ENCODE peak calls at places on chromosomes 12 and 14, in eight cellular contexts. U is neural progenitor cell, M is endodermal cell, A is upper lobe of right lung, W is left ventricle myocardium inferior, J is tibial nerve, N is fibroblast of lung, Z is OCI-LY7. Y is an unnamed sample.

GRCh38 chr14:73239463-73240241 is 2.3 kb downstream of the PAPLN start:
- DNase-seq in U (peak; percentile 67), M (peak; percentile 81), A (no peak), W (peak; percentile 51), J (peak; percentile 72), N (peak; percentile 72), Z (no peak), Y (peak; percentile 40)

GRCh38 chr14:100838493-100839440 is 12.8 kb downstream of the MEG3 start:
- DNase-seq in U (peak; percentile 85), M (peak; percentile 79), A (no peak), W (no peak), J (no peak), N (peak; percentile 18), Z (no peak), Y (no peak)

GRCh38 chr14:105364100-105364708 is 34.1 kb upstream of the TEX22 start:
- DNase-seq in U (no peak), M (no peak), A (no peak), W (peak; percentile 38), J (no peak), N (peak; percentile 39), Z (no peak), Y (no peak)

GRCh38 chr12:132071001-132071810 is 72.9 kb downstream of the DDX51 start:
- DNase-seq in U (no peak), M (no peak), A (no peak), W (no peak), J (no peak), N (no peak), Z (peak; percentile 84), Y (no peak)

GRCh38 chr12:16062611-16063010 is 151.5 kb downstream of the DERA start:
- DNase-seq in U (no peak), M (no peak), A (no peak), W (no peak), J (no peak), N (no peak), Z (no peak), Y (no peak)

GRCh38 chr14:89909586-89909985 is 44.9 kb downstream of the EFCAB11 start:
- DNase-seq in U (no peak), M (no peak), A (no peak), W (no peak), J (no peak), N (no peak), Z (no peak), Y (no peak)

GRCh38 chr14:29144598-29144997 is 378.0 kb downstream of the FOXG1 start:
- DNase-seq in U (no peak), M (no peak), A (no peak), W (no peak), J (peak; percentile 18), N (peak; percentile 99), Z (no peak), Y (no peak)

GRCh38 chr14:37202265-37202664 is 4.5 kb downstream of the MIPOL1 start:
- DNase-seq in U (no peak), M (no peak), A (no peak), W (no peak), J (no peak), N (peak; percentile 8), Z (no peak), Y (no peak)

GRCh38 chr14:92946847-92947545 is 24.0 kb downstream of the CHGA start:
- DNase-seq in U (no peak), M (no peak), A (no peak), W (no peak), J (no peak), N (no peak), Z (no peak), Y (no peak)

GRCh38 chr12:63928305-63928704 is 83.8 kb downstream of the SRGAP1 start:
- DNase-seq in U (no peak), M (no peak), A (no peak), W (no peak), J (no peak), N (no peak), Z (no peak), Y (no peak)

GRCh38 chr14:91924871-91925726 is 22.4 kb downstream of the FBLN5 start:
- DNase-seq in U (no peak), M (no peak), A (no peak), W (no peak), J (no peak), N (peak; percentile 12), Z (no peak), Y (no peak)

GRCh38 chr14:74572829-74573360 is 39.1 kb downstream of the LTBP2 start:
- DNase-seq in U (no peak), M (no peak), A (no peak), W (no peak), J (no peak), N (peak; percentile 52), Z (no peak), Y (peak; percentile 31)

GRCh38 chr14:92531151-92531873 is 17.7 kb downstream of the RIN3 start:
- DNase-seq in U (no peak), M (no peak), A (peak; percentile 77), W (no peak), J (no peak), N (no peak), Z (no peak), Y (no peak)

GRCh38 chr14:69921052-69921451 is 41.8 kb downstream of the SMOC1 start:
- DNase-seq in U (no peak), M (no peak), A (no peak), W (no peak), J (no peak), N (peak; percentile 80), Z (no peak), Y (no peak)

GRCh38 chr14:98174031-98174430 is 1098.0 kb downstream of the BCL11B start:
- DNase-seq in U (no peak), M (no peak), A (no peak), W (no peak), J (no peak), N (no peak), Z (no peak), Y (no peak)

GRCh38 chr12:127284021-127284420 is 982.9 kb upstream of the TMEM132C start:
- DNase-seq in U (no peak), M (no peak), A (no peak), W (no peak), J (no peak), N (peak; percentile 2), Z (no peak), Y (no peak)

GRCh38 chr14:20346713-20347112 is 3.3 kb downstream of the PARP2 start:
- DNase-seq in U (no peak), M (no peak), A (no peak), W (no peak), J (no peak), N (no peak), Z (no peak), Y (no peak)

GRCh38 chr14:51738754-51739153 is 87.0 kb downstream of the FRMD6 start:
- DNase-seq in U (peak; percentile 42), M (peak; percentile 89), A (no peak), W (no peak), J (no peak), N (no peak), Z (no peak), Y (no peak)

GRCh38 chr12:79939728-79940306 is 4.9 kb upstream of the PPP1R12A start:
- DNase-seq in U (no peak), M (no peak), A (no peak), W (no peak), J (no peak), N (no peak), Z (no peak), Y (no peak)
- H3K4me3 ChIP-seq in U (no peak overlapping the region), M (no peak overlapping the region), A (no peak overlapping the region), W (no peak overlapping the region), J (no peak overlapping the region), N (no peak overlapping the region), Z (no peak overlapping the region), Y (no peak overlapping the region)

DNA sequence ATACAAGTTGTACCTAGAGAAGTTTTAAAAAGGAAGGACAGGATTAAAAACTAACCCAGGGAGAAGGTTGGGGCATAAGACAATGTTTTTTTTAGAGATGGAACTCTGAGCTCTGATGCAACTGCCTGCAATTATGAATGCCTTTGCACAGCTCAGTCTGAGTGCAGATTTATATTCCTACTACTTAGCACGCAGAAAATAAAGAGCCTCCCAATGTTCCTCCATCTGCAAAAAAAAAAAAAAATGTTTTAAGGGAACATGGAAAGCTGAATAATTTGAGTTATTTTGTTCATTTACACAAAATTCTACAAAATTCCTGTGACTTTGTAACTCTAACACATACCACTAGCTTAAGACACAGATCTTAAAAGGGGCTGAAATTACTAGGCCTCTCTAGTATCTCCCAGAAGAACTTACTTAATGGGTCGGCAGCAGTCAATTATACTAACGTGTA is 15.7 kb downstream of the CLIP1 start:
- DNase-seq in U (no peak), M (no peak), A (no peak), W (no peak), J (no peak), N (peak; percentile 92), Z (peak; percentile 24), Y (no peak)
- H3K27ac ChIP-seq in U (no peak overlapping the region), M (no peak overlapping the region), A (no peak overlapping the region), W (peak overlapping the region; percentile 24), J (no peak overlapping the region), N (peak overlapping the region; percentile 7), Z (no peak overlapping the region), Y (no peak overlapping the region)

DNA sequence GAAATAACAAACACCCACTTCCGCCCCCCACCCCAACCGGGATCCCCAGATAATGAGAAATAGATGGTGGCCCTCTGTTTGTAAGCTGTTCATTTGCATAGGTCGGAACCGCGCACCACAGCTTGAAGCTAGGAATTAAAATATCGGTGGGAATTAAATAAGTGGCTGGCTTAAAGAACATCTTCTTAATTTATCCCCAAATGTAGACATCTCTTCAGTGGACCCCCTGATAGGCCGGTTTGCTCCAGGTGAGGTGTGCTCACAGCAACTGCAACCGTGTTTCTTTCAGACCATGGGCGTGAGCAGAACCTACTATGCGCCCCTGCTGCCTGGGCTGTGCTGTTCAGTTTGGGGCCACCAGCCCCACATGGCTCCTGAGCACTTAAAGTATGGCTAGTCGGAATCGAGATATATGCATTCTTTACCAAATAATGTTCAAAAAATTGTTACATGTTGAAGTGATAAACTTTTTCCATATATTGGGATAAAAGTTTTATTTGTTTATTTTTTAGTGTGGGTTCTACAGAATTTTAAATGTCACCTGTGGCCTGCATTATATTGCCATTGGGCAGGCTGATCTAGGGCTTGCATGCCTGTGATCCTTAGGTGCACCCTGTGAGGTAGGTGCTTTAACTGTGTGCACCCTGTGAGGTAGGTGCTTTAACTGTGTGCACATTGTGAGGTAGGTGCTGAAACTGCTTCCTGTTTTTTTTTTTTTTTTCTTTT is 821 bp upstream of the DICER1 start:
- DNase-seq in U (no peak), M (no peak), A (no peak), W (no peak), J (no peak), N (no peak), Z (peak; percentile 72), Y (no peak)
- TF ChIP-seq CTCF in U (no peak), M (peak; percentile 39), A (no peak), W (no peak), J (no peak), N (no peak), Z (no peak), Y (no peak)

DNA sequence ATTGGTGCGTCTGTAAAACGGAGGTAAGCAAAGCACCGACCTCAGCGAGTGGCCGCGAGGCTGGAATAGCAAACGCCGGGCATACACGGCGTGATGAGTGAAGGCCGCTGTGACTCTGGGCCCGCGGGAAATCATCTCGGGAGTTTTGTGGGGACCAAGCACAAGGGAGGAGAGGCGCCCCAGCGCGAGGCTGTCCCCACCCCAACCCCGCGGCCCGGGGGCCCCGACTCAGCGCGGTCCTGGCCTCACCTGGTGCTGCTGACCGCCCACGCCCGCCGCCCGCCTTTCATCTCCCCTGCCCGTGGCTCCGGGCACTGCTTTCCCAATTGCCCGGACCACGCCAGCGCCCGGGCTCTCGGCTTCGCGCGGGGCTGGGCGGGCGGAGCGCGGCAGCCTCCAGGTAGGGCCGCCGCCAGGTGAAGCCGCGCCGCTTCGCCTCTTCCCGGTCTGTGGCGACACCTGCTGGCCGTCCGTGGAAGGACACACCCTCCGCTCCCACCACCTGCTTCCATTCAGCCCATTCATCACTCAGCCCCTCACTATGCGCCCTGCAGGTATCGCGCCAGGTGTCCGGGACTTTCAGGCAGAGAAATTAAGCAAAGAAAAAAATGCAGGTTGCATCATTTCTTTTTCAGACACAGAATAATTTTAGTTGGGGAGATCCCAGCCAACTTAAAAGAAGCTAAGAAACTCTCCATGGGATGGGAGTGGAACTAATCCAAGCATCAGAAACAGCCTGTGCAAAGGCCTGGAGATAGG is 360.4 kb downstream of the MED13L start:
- DNase-seq in U (peak; percentile 77), M (peak; percentile 98), A (peak; percentile 86), W (peak; percentile 50), J (peak; percentile 55), N (peak; percentile 8), Z (peak; percentile 16), Y (peak; percentile 49)
- H3K4me3 ChIP-seq in U (peak overlapping the region; percentile 44), M (peak overlapping the region; percentile 65), A (no peak overlapping the region), W (peak overlapping the region; percentile 40), J (no peak overlapping the region), N (no peak overlapping the region), Z (no peak overlapping the region), Y (no peak overlapping the region)

Y was measured in dorsolateral prefrontal cortex.